ENCODE peak calls at places on chromosome 12, in nine cellular contexts. G, O, J, H, S, K, E, V and D are unnamed samples.

GRCh38 chr12:25828188-25828587 is 130.3 kb upstream of the RASSF8 start:
- DNase-seq in J (no peak), V (no peak), S (no peak), E (no peak), K (no peak), O (no peak), G (no peak), H (no peak), D (no peak)

GRCh38 chr12:105223358-105223840 is 12.6 kb downstream of the APPL2 start:
- DNase-seq in V (no peak), S (no peak), O (no peak), E (no peak), K (no peak), J (no peak), H (no peak), G (no peak), D (no peak)

GRCh38 chr12:54588110-54588831 is at the start of gene PPP1R1A:
- DNase-seq in E (no peak), O (no peak), V (no peak), K (no peak), J (no peak), S (no peak), G (no peak), H (no peak), D (no peak)

GRCh38 chr12:46430340-46430948 is 57.9 kb upstream of the SLC38A2 start:
- DNase-seq in G (peak), V (no peak), J (no peak), H (no peak), K (peak), O (peak), E (peak), S (peak), D (peak)

GRCh38 chr12:124651508-124652273 is 84.3 kb upstream of the NCOR2 start:
- DNase-seq in K (no peak), G (no peak), H (no peak), O (no peak), V (no peak), E (no peak), J (no peak), S (no peak), D (no peak)

GRCh38 chr12:81296556-81297305 is 218.9 kb downstream of the ACSS3 start:
- DNase-seq in E (no peak), O (no peak), V (no peak), G (peak), H (no peak), J (no peak), S (no peak), K (peak), D (no peak)

GRCh38 chr12:4169959-4170358 is 103.6 kb upstream of the CCND2 start:
- DNase-seq in G (no peak), J (no peak), K (no peak), O (no peak), H (no peak), E (no peak), S (no peak), V (no peak), D (no peak)

GRCh38 chr12:10497602-10498001 is 8.1 kb upstream of the EIF2S3B start:
- DNase-seq in V (peak), K (no peak), G (peak), E (no peak), H (no peak), S (no peak), O (no peak), J (no peak), D (no peak)

GRCh38 chr12:126349383-126349782 is 1284.1 kb downstream of the AACS start:
- DNase-seq in K (no peak), G (no peak), V (no peak), J (no peak), E (no peak), H (no peak), O (no peak), S (no peak), D (no peak)